ENCODE peak calls at places on chromosomes 5 and 9, in seven cellular contexts. T, D, P, A, O, M and U are unnamed samples.
A peak's percentile ranks its signal among the peaks of the same experiment; 100 is the strongest.

GRCh38 chr5:60196382-60197113 is 303.0 kb upstream of the PDE4D start:
- DNase-seq in A (no peak), P (no peak), T (no peak), M (peak; percentile 9), D (peak; percentile 58), O (no peak), U (no peak)

GRCh38 chr9:101028346-101029299 is at the start of gene PLPPR1:
- DNase-seq in P (no peak), M (peak; percentile 45), D (peak; percentile 61), T (no peak), O (no peak), A (peak; percentile 77), U (peak; percentile 66)

GRCh38 chr9:129143461-129143927 is 32.3 kb downstream of the PTPA start:
- DNase-seq in P (no peak), T (no peak), A (peak; percentile 66), D (no peak), O (peak; percentile 94), M (peak; percentile 65), U (peak; percentile 77)

GRCh38 chr5:152066760-152067159 is 142.1 kb upstream of the GLRA1 start:
- DNase-seq in O (no peak), D (no peak), T (no peak), A (no peak), M (no peak), P (no peak), U (no peak)

GRCh38 chr5:96615223-96615622 is 47.0 kb upstream of the CAST start:
- DNase-seq in A (no peak), O (no peak), P (no peak), M (no peak), T (no peak), D (no peak), U (no peak)

GRCh38 chr9:131657031-131657377 is 82.9 kb downstream of the RAPGEF1 start:
- DNase-seq in D (no peak), P (no peak), A (no peak), O (no peak), T (peak; percentile 61), M (no peak), U (no peak)

GRCh38 chr5:3127423-3127911 is 376.0 kb upstream of the IRX2 start:
- DNase-seq in T (no peak), M (no peak), P (no peak), A (no peak), D (no peak), O (no peak), U (no peak)

GRCh38 chr9:22447607-22448305 is 1.1 kb downstream of the DMRTA1 start:
- DNase-seq in A (no peak), P (no peak), M (no peak), O (no peak), D (peak; percentile 14), T (no peak), U (no peak)

GRCh38 chr9:114428466-114428865 is 40.7 kb upstream of the AKNA start:
- DNase-seq in A (no peak), D (no peak), P (no peak), T (no peak), M (peak; percentile 46), O (no peak), U (no peak)

GRCh38 chr9:121498487-121499176 is 1.0 kb downstream of the GGTA1 start:
- DNase-seq in T (no peak), D (peak; percentile 14), A (peak; percentile 63), O (peak; percentile 46), M (peak; percentile 44), P (no peak), U (peak; percentile 34)

GRCh38 chr9:16499866-16500265 is 370.6 kb downstream of the BNC2 start:
- DNase-seq in A (no peak), D (no peak), T (no peak), O (no peak), M (no peak), P (no peak), U (no peak)

GRCh38 chr9:76905984-76906861 is at the start of gene PRUNE2:
- DNase-seq in M (peak; percentile 65), O (peak; percentile 19), D (peak; percentile 54), T (no peak), A (peak; percentile 76), P (no peak), U (peak; percentile 85)

GRCh38 chr5:139872052-139872766 is 76.6 kb downstream of the PSD2 start:
- DNase-seq in D (no peak), P (no peak), A (no peak), M (no peak), T (no peak), O (no peak), U (no peak)

GRCh38 chr5:91079037-91079436 is 304.1 kb downstream of the ARRDC3 start:
- DNase-seq in T (no peak), A (no peak), O (no peak), P (no peak), D (no peak), M (no peak), U (no peak)

GRCh38 chr5:72597456-72597948 is 90.3 kb upstream of the ZNF366 start:
- DNase-seq in A (no peak), O (peak; percentile 15), P (no peak), M (peak; percentile 52), T (no peak), D (no peak), U (peak; percentile 15)

GRCh38 chr9:125805057-125805456 is 57.9 kb downstream of the PBX3 start:
- DNase-seq in D (no peak), M (no peak), T (no peak), O (no peak), A (no peak), P (no peak), U (no peak)

GRCh38 chr5:45454114-45454513 is 242.1 kb downstream of the HCN1 start:
- DNase-seq in P (no peak), D (peak; percentile 2), T (no peak), M (peak; percentile 64), A (no peak), O (peak; percentile 20), U (peak; percentile 11)

GRCh38 chr5:139037732-139038131 is 160.4 kb downstream of the SIL1 start:
- DNase-seq in O (no peak), D (no peak), M (no peak), T (no peak), P (no peak), A (no peak), U (no peak)

GRCh38 chr9:130623466-130623865 is 40.9 kb upstream of the PRDM12 start:
- DNase-seq in M (no peak), A (no peak), T (no peak), D (no peak), O (no peak), P (no peak), U (no peak)

GRCh38 chr9:130627896-130628792 is 36.2 kb upstream of the PRDM12 start:
- DNase-seq in D (no peak), O (no peak), A (no peak), P (no peak), T (no peak), M (no peak), U (no peak)

GRCh38 chr9:130624154-130624553 is 40.2 kb upstream of the PRDM12 start:
- DNase-seq in O (no peak), M (no peak), T (no peak), P (no peak), A (no peak), D (no peak), U (no peak)

GRCh38 chr9:130627051-130627450 is 37.3 kb upstream of the PRDM12 start:
- DNase-seq in O (no peak), M (no peak), P (no peak), A (no peak), T (no peak), D (no peak), U (no peak)

GRCh38 chr9:130626249-130626982 is 38.0 kb upstream of the PRDM12 start:
- DNase-seq in P (no peak), D (no peak), O (peak; percentile 43), M (no peak), T (no peak), A (no peak), U (no peak)
- TF ChIP-seq CTCF in P (no peak), D (no peak), O (peak; percentile 43), M (no peak), T (no peak), A (no peak), U (no peak)

GRCh38 chr9:88077071-88077617 is 61.1 kb downstream of the SPATA31C2 start:
- DNase-seq in M (no peak), D (no peak), P (no peak), T (no peak), A (no peak), O (no peak), U (no peak)

GRCh38 chr9:88072831-88073365 is 65.4 kb downstream of the SPATA31C2 start:
- DNase-seq in O (no peak), T (no peak), P (no peak), D (no peak), M (no peak), A (no peak), U (no peak)

GRCh38 chr9:88074931-88075330 is 63.3 kb downstream of the SPATA31C2 start:
- DNase-seq in A (no peak), P (no peak), O (no peak), T (no peak), D (no peak), M (no peak), U (no peak)

GRCh38 chr9:88075966-88076285 is 62.3 kb downstream of the SPATA31C2 start:
- DNase-seq in O (no peak), T (no peak), D (no peak), P (no peak), A (no peak), M (no peak), U (no peak)

GRCh38 chr9:88076286-88077070 is 61.8 kb downstream of the SPATA31C2 start:
- DNase-seq in M (peak; percentile 85), D (peak; percentile 86), P (no peak), A (peak; percentile 90), O (peak; percentile 52), T (no peak), U (peak; percentile 58)
- TF ChIP-seq CTCF in M (peak; percentile 35), D (no peak), P (no peak), A (no peak), O (peak; percentile 44), T (no peak), U (no peak)

GRCh38 chr5:10106806-10107205 is 142.9 kb downstream of the ATPSCKMT start:
- DNase-seq in A (no peak), T (no peak), D (no peak), O (no peak), M (no peak), P (no peak), U (no peak)

GRCh38 chr5:10110228-10110627 is 139.5 kb downstream of the ATPSCKMT start:
- DNase-seq in T (no peak), M (no peak), O (no peak), D (no peak), P (no peak), A (no peak), U (no peak)

GRCh38 chr5:10116594-10116993 is 133.1 kb downstream of the ATPSCKMT start:
- DNase-seq in O (no peak), T (no peak), D (no peak), P (no peak), M (no peak), A (no peak), U (no peak)

GRCh38 chr5:10115669-10116068 is 134.0 kb downstream of the ATPSCKMT start:
- DNase-seq in A (no peak), P (no peak), O (no peak), T (no peak), D (no peak), M (no peak), U (no peak)

GRCh38 chr5:10111575-10111974 is 138.1 kb downstream of the ATPSCKMT start:
- DNase-seq in D (no peak), O (no peak), T (no peak), M (peak; percentile 50), A (no peak), P (no peak), U (peak; percentile 47)
- TF ChIP-seq CTCF in D (no peak), O (peak; percentile 46), T (no peak), M (peak; percentile 48), A (peak; percentile 12), P (no peak), U (peak; percentile 43)

GRCh38 chr9:89606567-89607311 is 1.9 kb downstream of the GADD45G start:
- DNase-seq in P (no peak), A (peak; percentile 74), M (peak; percentile 59), T (no peak), D (peak; percentile 50), O (peak; percentile 26), U (peak; percentile 54)
- TF ChIP-seq CTCF in P (no peak), A (no peak), M (no peak), T (no peak), D (no peak), O (no peak), U (no peak)